ENCODE peak calls at places on chromosome 7, in four cellular contexts. P is tibial artery; A is naive thymus-derived CD4-positive, alpha-beta T cell; V is BE2C. L is an unnamed sample.

GRCh38 chr7:52410032-52410431 is 625.4 kb upstream of the POM121L12 start:
- DNase-seq in P (no peak), A (no peak), V (no peak), L (no peak)

GRCh38 chr7:150862356-150862755 is 10.0 kb downstream of the AOC1 start:
- DNase-seq in P (no peak), A (no peak), V (no peak), L (no peak)

GRCh38 chr7:101538596-101539459 is 90.3 kb downstream of the MYL10 start:
- DNase-seq in P (peak), A (peak), V (peak), L (peak)

GRCh38 chr7:41053830-41054229 is 649.1 kb downstream of the INHBA start:
- DNase-seq in P (no peak), A (no peak), V (no peak), L (peak)

GRCh38 chr7:130037703-130038102 is 13.5 kb downstream of the ZC3HC1 start:
- DNase-seq in P (no peak), A (no peak), V (no peak), L (no peak)

GRCh38 chr7:24318326-24318725 is 34.3 kb downstream of the NPY start:
- DNase-seq in P (no peak), A (no peak), V (peak), L (no peak)

GRCh38 chr7:36092221-36092771 is 60.8 kb upstream of the EEPD1 start:
- DNase-seq in P (no peak), A (no peak), V (no peak), L (no peak)

GRCh38 chr7:106290319-106290718 is 5.5 kb upstream of the NAMPT start:
- DNase-seq in P (no peak), A (no peak), V (no peak), L (no peak)

DNA sequence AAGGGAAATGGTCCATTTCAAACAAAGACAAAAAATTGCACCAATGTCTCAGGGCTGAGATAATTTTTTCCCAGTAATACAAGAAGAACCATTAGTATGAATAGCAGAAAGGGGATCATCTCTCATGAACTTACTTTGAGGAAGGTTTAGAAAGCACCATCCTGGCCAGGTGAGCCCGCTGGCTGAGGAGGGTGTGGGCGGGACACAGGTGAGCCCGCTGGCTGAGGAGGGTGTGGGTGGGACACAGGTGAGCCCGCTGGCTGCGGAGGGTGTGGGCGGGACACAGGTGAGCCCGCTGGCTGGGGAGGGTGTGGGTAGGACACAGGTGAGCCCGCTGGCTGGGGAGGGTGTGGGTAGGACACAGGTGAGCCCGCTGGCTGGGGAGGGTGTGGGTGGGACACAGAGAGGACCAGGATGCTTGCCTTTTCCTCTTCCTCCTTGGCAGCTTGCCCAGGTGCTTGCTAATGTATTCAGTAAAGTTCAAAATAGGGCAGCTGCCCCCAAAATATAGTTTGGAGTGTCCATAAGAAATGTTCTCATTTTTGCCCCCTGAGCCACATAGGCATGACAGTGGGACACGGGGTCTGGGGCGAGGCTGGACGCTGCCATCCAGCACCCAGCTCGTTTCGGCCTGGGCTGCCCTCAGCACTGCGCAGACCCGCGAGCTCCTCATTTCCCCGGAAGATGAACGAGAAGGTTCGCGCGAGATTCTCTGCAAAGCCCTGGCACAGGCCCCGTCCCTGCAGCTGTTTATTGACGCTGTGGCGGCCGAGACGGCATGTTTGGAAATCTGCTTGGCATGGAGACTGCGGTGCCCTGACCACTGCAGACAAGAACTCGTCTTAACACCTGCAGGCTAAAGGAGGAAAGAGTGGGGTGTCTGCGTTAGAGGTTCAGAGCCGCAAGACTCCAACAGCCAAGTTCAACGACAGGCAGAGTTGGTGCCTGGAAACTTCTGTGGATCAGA is 125.3 kb downstream of the DNAJB6 start:
- DNase-seq in P (no peak), A (no peak), V (no peak), L (no peak)
- H3K4me3 ChIP-seq in P (no peak), A (no peak), V (no peak), L (no peak)

DNA sequence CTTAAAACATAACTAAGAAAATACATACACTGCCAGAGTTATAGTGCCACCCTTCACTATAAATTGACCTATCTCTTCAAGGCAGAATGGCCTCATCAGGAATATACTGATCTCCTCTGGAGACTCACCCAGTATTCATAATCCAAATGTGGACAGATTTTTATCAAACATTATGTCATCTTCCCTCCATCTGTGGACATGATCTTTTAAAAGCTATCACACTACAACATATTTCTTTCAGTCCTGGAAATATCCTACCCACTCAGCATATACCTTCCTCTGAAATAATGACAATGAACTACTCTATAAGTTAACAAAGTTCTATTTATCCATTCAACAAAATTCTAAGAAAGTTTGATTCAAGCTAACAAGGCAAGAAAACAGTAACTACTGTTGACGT is 3.2 kb downstream of the ZNF800 start:
- DNase-seq in P (no peak), A (no peak), V (no peak), L (no peak)
- H3K4me3 ChIP-seq in P (no peak), A (no peak), V (no peak), L (no peak)

GRCh38 chr7:132751282-132751647 is 175.0 kb upstream of the PLXNA4 start:
- DNase-seq in P (no peak), A (no peak), V (no peak), L (no peak)
- H3K4me3 ChIP-seq in P (no peak), A (no peak), V (no peak), L (no peak)

GRCh38 chr7:50309736-50310135 is 5.2 kb downstream of the IKZF1 start:
- DNase-seq in P (no peak), A (no peak), V (no peak), L (no peak)
- H3K4me3 ChIP-seq in P (no peak), A (peak), V (no peak), L (no peak)

DNA sequence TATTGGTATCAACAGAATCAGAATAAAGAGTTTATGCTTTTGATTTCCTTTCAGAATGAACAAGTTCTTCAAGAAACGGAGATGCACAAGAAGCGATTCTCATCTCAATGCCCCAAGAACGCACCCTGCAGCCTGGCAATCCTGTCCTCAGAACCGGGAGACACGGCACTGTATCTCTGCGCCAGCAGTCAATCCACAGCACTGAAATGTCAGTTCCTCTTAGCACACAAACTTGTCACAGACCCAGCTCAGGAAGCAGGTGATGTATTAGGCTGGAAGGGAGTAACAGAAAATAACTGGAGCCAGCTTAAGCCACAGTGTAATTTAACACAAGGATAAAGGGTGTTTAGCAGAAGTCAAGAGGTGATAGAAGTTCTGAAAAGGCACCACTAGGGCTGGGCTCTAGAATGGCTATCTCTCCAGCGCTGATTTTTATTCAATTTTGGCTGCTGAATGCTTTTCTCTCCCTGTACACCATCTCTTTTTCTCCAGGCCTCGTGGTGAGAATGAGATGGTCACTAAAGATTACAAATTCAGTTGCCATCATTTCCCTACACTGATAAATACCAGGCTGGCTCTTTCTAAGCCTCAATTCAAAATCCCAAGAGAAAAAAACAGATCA is 102.9 kb upstream of the PRSS1 start:
- DNase-seq in P (no peak), A (no peak), V (no peak), L (no peak)
- H3K4me3 ChIP-seq in P (no peak), A (no peak), V (no peak), L (no peak)